ENCODE peak calls at places on chromosomes 6 and 20, in five cellular contexts. O is amniotic stem cell, A is hippocampal formation, T is GM13976, K is lung. C is an unnamed sample.
A peak's percentile ranks its signal among the peaks of the same experiment; 100 is the strongest.

GRCh38 chr6:54617730-54618129 is 228.8 kb upstream of the FAM83B start:
- DNase-seq in O (peak; percentile 53), A (no peak), K (no peak), T (no peak), C (peak; percentile 62)

GRCh38 chr6:74925683-74926082 is 280.2 kb downstream of the COL12A1 start:
- DNase-seq in O (no peak), A (no peak), K (no peak), T (no peak), C (no peak)

GRCh38 chr6:136952714-136953260 is 30.7 kb downstream of the SLC35D3 start:
- DNase-seq in K (no peak), T (no peak), O (no peak), A (no peak), C (no peak)

GRCh38 chr6:144007455-144007778 is 642 bp downstream of the PLAGL1 start:
- DNase-seq in O (no peak), A (no peak), K (no peak), T (no peak), C (no peak)

GRCh38 chr20:38238834-38239233 is 21.7 kb downstream of the KIAA1755 start:
- DNase-seq in A (no peak), T (no peak), O (no peak), K (no peak), C (no peak)

GRCh38 chr20:1807394-1807793 is 87.8 kb upstream of the SIRPA start:
- DNase-seq in K (no peak), O (no peak), A (no peak), T (no peak), C (no peak)

GRCh38 chr6:30974488-30975252 is 8.8 kb upstream of the MUC21 start:
- DNase-seq in K (no peak), O (no peak), A (no peak), T (no peak), C (no peak)

GRCh38 chr6:125906158-125906998 is 50.2 kb upstream of the HINT3 start:
- DNase-seq in K (peak; percentile 45), T (peak; percentile 38), O (no peak), A (no peak), C (no peak)

GRCh38 chr6:104640761-104641160 is 219.0 kb downstream of the HACE1 start:
- DNase-seq in T (no peak), K (no peak), A (no peak), O (no peak), C (no peak)